ENCODE peak calls at places on chromosomes 13 and 19, in six cellular contexts. Q is iPS-NIHi11; N is Karpas-422; F is stimulated activated CD8-positive, alpha-beta memory T cell treated with anti-CD3 and anti-CD28 coated beads, Interleukin-12 subunit alpha, Interleukin-12 subunit beta, amount 100 ng/mL, for 1 hour; J is sciatic nerve; I is RWPE2. W is an unnamed sample.
A peak's percentile ranks its signal among the peaks of the same experiment; 100 is the strongest.

GRCh38 chr19:20860339-20860738 is 62.7 kb upstream of the ZNF85 start:
- DNase-seq in Q (no peak), N (no peak), I (no peak), F (no peak), J (no peak), W (no peak)

GRCh38 chr19:33110201-33110910 is 21.6 kb upstream of the WDR88 start:
- DNase-seq in J (no peak), I (no peak), Q (no peak), N (no peak), F (no peak), W (no peak)

GRCh38 chr13:83618966-83619365 is 263.3 kb downstream of the SLITRK1 start:
- DNase-seq in I (no peak), F (no peak), Q (no peak), J (no peak), N (no peak), W (no peak)

GRCh38 chr19:35000647-35001501 is 751 bp downstream of the GRAMD1A start:
- DNase-seq in N (peak; percentile 85), J (no peak), F (peak; percentile 23), I (no peak), Q (peak; percentile 40), W (no peak)

GRCh38 chr13:98108330-98108729 is 34.6 kb upstream of the FARP1 start:
- DNase-seq in F (no peak), N (no peak), I (no peak), J (no peak), Q (no peak), W (no peak)

GRCh38 chr19:46946611-46947238 is 72.9 kb upstream of the NPAS1 start:
- DNase-seq in F (no peak), J (no peak), I (no peak), Q (no peak), N (no peak), W (no peak)

GRCh38 chr19:13231663-13232062 is 81.5 kb downstream of the IER2 start:
- DNase-seq in Q (no peak), N (no peak), J (no peak), I (no peak), F (no peak), W (no peak)

GRCh38 chr13:76380436-76381065 is 505.7 kb downstream of the KCTD12 start:
- DNase-seq in I (no peak), J (no peak), N (no peak), Q (no peak), F (no peak), W (no peak)

GRCh38 chr19:16197188-16197621 is 506 bp upstream of the AP1M1 start:
- DNase-seq in F (no peak), N (peak; percentile 52), I (no peak), J (peak; percentile 4), Q (no peak), W (no peak)

GRCh38 chr19:44807162-44807561 is 1.7 kb upstream of the BCAM start:
- DNase-seq in N (no peak), Q (no peak), F (no peak), I (peak; percentile 91), J (no peak), W (no peak)

GRCh38 chr19:6126335-6126974 is 9.0 kb upstream of the ACSBG2 start:
- DNase-seq in N (peak; percentile 84), F (no peak), J (no peak), I (no peak), Q (peak; percentile 43), W (no peak)

W was measured in kidney.